ENCODE peak calls at places on chromosome 10, in ten cellular contexts. O is WERI-Rb-1; A is HTR-8/SVneo; U is stimulated activated naive CD8-positive, alpha-beta T cell treated with anti-CD3 and anti-CD28 coated beads, Interleukin-15, amount 100 ng/mL, for 72 hours; R is tibial artery; G is HL-60; V is GM20000; B is endothelial cell of umbilical vein; P is HCEC 1CT; L is astrocyte of the cerebellum. H is an unnamed sample.

GRCh38 chr10:32942081-32942480 is 15.9 kb downstream of the ITGB1 start:
- DNase-seq in O (no peak), A (no peak), U (no peak), R (no peak), G (no peak), V (no peak), B (no peak), P (no peak), L (no peak), H (no peak)

GRCh38 chr10:51198170-51198569 is 123.9 kb downstream of the PRKG1 start:
- DNase-seq in O (no peak), A (no peak), U (no peak), R (no peak), G (no peak), V (no peak), B (no peak), P (no peak), L (no peak), H (no peak)

GRCh38 chr10:14508725-14509124 is 178.0 kb upstream of the FRMD4A start:
- DNase-seq in O (no peak), A (no peak), U (no peak), R (peak; percentile 80), G (no peak), V (no peak), B (peak; percentile 63), P (no peak), L (no peak), H (no peak)

GRCh38 chr10:127195571-127196226 is 692 bp downstream of the INSYN2A start:
- DNase-seq in O (peak; percentile 23), A (no peak), U (no peak), R (no peak), G (no peak), V (peak; percentile 27), B (peak; percentile 23), P (peak; percentile 2), L (no peak), H (no peak)

GRCh38 chr10:58797356-58797755 is 284.7 kb downstream of the BICC1 start:
- DNase-seq in O (no peak), A (no peak), U (no peak), R (no peak), G (no peak), V (no peak), B (no peak), P (peak; percentile 42), L (no peak), H (no peak)

GRCh38 chr10:119620241-119620753 is 23.5 kb upstream of the TIAL1 start:
- DNase-seq in O (no peak), A (no peak), U (no peak), R (no peak), G (no peak), V (no peak), B (peak; percentile 22), P (no peak), L (no peak), H (peak; percentile 52)

GRCh38 chr10:4755286-4756009 is 70.6 kb upstream of the AKR1E2 start:
- DNase-seq in O (no peak), A (no peak), U (no peak), R (no peak), G (no peak), V (no peak), B (no peak), P (no peak), L (no peak), H (no peak)

GRCh38 chr10:3719024-3719843 is 65.8 kb downstream of the KLF6 start:
- DNase-seq in O (no peak), A (no peak), U (no peak), R (no peak), G (no peak), V (no peak), B (no peak), P (no peak), L (no peak), H (no peak)

GRCh38 chr10:98299341-98299740 is 31.3 kb upstream of the LOXL4 start:
- DNase-seq in O (peak; percentile 73), A (no peak), U (no peak), R (no peak), G (no peak), V (no peak), B (no peak), P (no peak), L (peak; percentile 23), H (no peak)

GRCh38 chr10:76324283-76324682 is 892.9 kb downstream of the LRMDA start:
- DNase-seq in O (no peak), A (no peak), U (no peak), R (peak; percentile 90), G (no peak), V (no peak), B (no peak), P (no peak), L (no peak), H (no peak)

GRCh38 chr10:101331960-101332359 is 22.0 kb upstream of the BTRC start:
- DNase-seq in O (no peak), A (no peak), U (no peak), R (no peak), G (no peak), V (no peak), B (no peak), P (no peak), L (no peak), H (no peak)

GRCh38 chr10:124173298-124173900 is 80.0 kb upstream of the CHST15 start:
- DNase-seq in O (no peak), A (no peak), U (no peak), R (peak; percentile 53), G (no peak), V (no peak), B (no peak), P (no peak), L (no peak), H (no peak)

GRCh38 chr10:27679369-27679897 is 66.2 kb downstream of the MKX start:
- DNase-seq in O (no peak), A (no peak), U (no peak), R (no peak), G (no peak), V (no peak), B (no peak), P (no peak), L (no peak), H (no peak)

GRCh38 chr10:79376078-79376628 is 28.9 kb downstream of the PPIF start:
- DNase-seq in O (peak; percentile 0), A (no peak), U (peak; percentile 4), R (no peak), G (no peak), V (no peak), B (no peak), P (no peak), L (no peak), H (no peak)

GRCh38 chr10:13528875-13529713 is at the start of gene BEND7:
- DNase-seq in O (peak; percentile 28), A (peak; percentile 56), U (no peak), R (no peak), G (no peak), V (peak; percentile 84), B (peak; percentile 24), P (no peak), L (no peak), H (no peak)

GRCh38 chr10:988667-989545 is 672 bp downstream of the GTPBP4 start:
- DNase-seq in O (no peak), A (no peak), U (peak; percentile 13), R (no peak), G (no peak), V (no peak), B (peak; percentile 26), P (peak; percentile 33), L (no peak), H (no peak)

GRCh38 chr10:4733150-4733842 is 92.7 kb upstream of the AKR1E2 start:
- DNase-seq in O (no peak), A (no peak), U (no peak), R (no peak), G (no peak), V (no peak), B (peak; percentile 25), P (no peak), L (no peak), H (no peak)

GRCh38 chr10:13382759-13383753 is 35.0 kb upstream of the SEPHS1 start:
- DNase-seq in O (no peak), A (no peak), U (no peak), R (no peak), G (no peak), V (no peak), B (peak; percentile 25), P (no peak), L (no peak), H (no peak)

GRCh38 chr10:21524526-21525366 is 736 bp downstream of the SKIDA1 start:
- DNase-seq in O (no peak), A (no peak), U (no peak), R (no peak), G (no peak), V (no peak), B (peak; percentile 75), P (peak; percentile 50), L (no peak), H (peak; percentile 22)

GRCh38 chr10:83212632-83213349 is 926.5 kb upstream of the GHITM start:
- DNase-seq in O (no peak), A (no peak), U (no peak), R (no peak), G (no peak), V (no peak), B (no peak), P (no peak), L (peak; percentile 87), H (no peak)

GRCh38 chr10:24254180-24254579 is 45.2 kb downstream of the KIAA1217 start:
- DNase-seq in O (no peak), A (no peak), U (no peak), R (no peak), G (no peak), V (no peak), B (no peak), P (no peak), L (peak; percentile 20), H (no peak)

GRCh38 chr10:27658788-27659187 is 86.8 kb downstream of the MKX start:
- DNase-seq in O (no peak), A (peak; percentile 51), U (no peak), R (no peak), G (no peak), V (no peak), B (no peak), P (peak; percentile 80), L (no peak), H (no peak)

GRCh38 chr10:30540286-30540685 is 89.3 kb downstream of the LYZL2 start:
- DNase-seq in O (no peak), A (no peak), U (no peak), R (no peak), G (no peak), V (no peak), B (no peak), P (peak; percentile 54), L (no peak), H (no peak)

GRCh38 chr10:107031981-107032699 is 132.4 kb downstream of the SORCS1 start:
- DNase-seq in O (no peak), A (no peak), U (no peak), R (no peak), G (no peak), V (no peak), B (no peak), P (no peak), L (no peak), H (peak; percentile 96)

GRCh38 chr10:96283351-96283750 is 12.0 kb upstream of the BLNK start:
- DNase-seq in O (no peak), A (no peak), U (no peak), R (no peak), G (no peak), V (no peak), B (no peak), P (no peak), L (no peak), H (no peak)

GRCh38 chr10:100790761-100791208 is 45.4 kb downstream of the PAX2 start:
- DNase-seq in O (no peak), A (no peak), U (no peak), R (no peak), G (no peak), V (no peak), B (no peak), P (no peak), L (no peak), H (no peak)

GRCh38 chr10:14276200-14276599 is 54.5 kb downstream of the FRMD4A start:
- DNase-seq in O (no peak), A (no peak), U (no peak), R (no peak), G (no peak), V (no peak), B (no peak), P (no peak), L (no peak), H (no peak)

GRCh38 chr10:102633848-102634247 is 10.4 kb upstream of the TRIM8 start:
- DNase-seq in O (no peak), A (no peak), U (no peak), R (no peak), G (no peak), V (no peak), B (no peak), P (no peak), L (no peak), H (no peak)

H was measured in foreskin melanocyte.